ENCODE peak calls at places on chromosomes 3 and 15, in six cellular contexts. N is GM23338, I is psoas muscle, V is NT2/D1, A is fibroblast of lung, M is body of pancreas. F is an unnamed sample.
A peak's percentile ranks its signal among the peaks of the same experiment; 100 is the strongest.

GRCh38 chr3:52790337-52790736 is 4.3 kb upstream of the ITIH3 start:
- DNase-seq in V (no peak), A (no peak), N (no peak), I (peak; percentile 35), M (no peak), F (no peak)

GRCh38 chr3:140242818-140243276 is 307.9 kb downstream of the CLSTN2 start:
- DNase-seq in M (peak; percentile 56), I (peak; percentile 40), A (peak; percentile 77), V (no peak), N (no peak), F (no peak)

GRCh38 chr3:25035511-25035910 is 392.6 kb upstream of the RARB start:
- DNase-seq in N (no peak), A (peak; percentile 43), I (no peak), M (no peak), V (no peak), F (no peak)

GRCh38 chr3:123792473-123793201 is 91.5 kb downstream of the MYLK start:
- DNase-seq in M (no peak), I (no peak), A (peak; percentile 69), V (no peak), N (no peak), F (no peak)

GRCh38 chr3:34676431-34676830 is 878.0 kb downstream of the PDCD6IP start:
- DNase-seq in V (no peak), N (no peak), I (no peak), M (no peak), A (peak; percentile 62), F (no peak)

GRCh38 chr15:41660235-41661077 is at the start of gene MGA:
- DNase-seq in A (peak; percentile 93), I (peak; percentile 93), V (peak; percentile 35), N (peak; percentile 98), M (peak; percentile 85), F (peak; percentile 70)

GRCh38 chr3:194579091-194579606 is 54.1 kb downstream of the TMEM44 start:
- DNase-seq in N (no peak), V (no peak), M (no peak), A (peak; percentile 95), I (no peak), F (no peak)

GRCh38 chr3:187198490-187198889 is 1.2 kb downstream of the RTP1 start:
- DNase-seq in M (no peak), A (no peak), N (no peak), I (no peak), V (no peak), F (no peak)

GRCh38 chr15:65990298-65990981 is 121.1 kb downstream of the RAB11A start:
- DNase-seq in M (no peak), A (no peak), I (no peak), V (no peak), N (peak; percentile 32), F (no peak)

GRCh38 chr3:120432105-120432860 is 18.5 kb downstream of the FSTL1 start:
- DNase-seq in N (peak; percentile 91), A (peak; percentile 96), M (no peak), I (no peak), V (peak; percentile 65), F (no peak)

GRCh38 chr3:20837676-20838302 is 651.8 kb upstream of the SGO1 start:
- DNase-seq in N (no peak), V (no peak), M (no peak), I (no peak), A (no peak), F (no peak)

GRCh38 chr15:67266870-67267269 is 12.3 kb downstream of the IQCH start:
- DNase-seq in M (no peak), N (peak; percentile 25), I (no peak), A (no peak), V (no peak), F (no peak)

GRCh38 chr3:143443851-143444331 is 324.3 kb downstream of the CHST2 start:
- DNase-seq in M (no peak), N (no peak), V (no peak), A (peak; percentile 99), I (no peak), F (no peak)

GRCh38 chr3:127114337-127115070 is 78.4 kb upstream of the PRR23E start:
- DNase-seq in N (no peak), V (no peak), M (no peak), I (no peak), A (no peak), F (no peak)

GRCh38 chr3:126983653-126984390 is 907 bp downstream of the PLXNA1 start:
- DNase-seq in M (peak; percentile 37), N (peak; percentile 87), I (no peak), A (no peak), V (peak; percentile 28), F (no peak)

GRCh38 chr3:141312359-141313090 is 55.8 kb upstream of the ZBTB38 start:
- DNase-seq in A (no peak), I (no peak), V (no peak), N (no peak), M (no peak), F (no peak)

GRCh38 chr3:36494461-36495109 is 114.3 kb downstream of the STAC start:
- DNase-seq in N (no peak), A (peak; percentile 77), I (peak; percentile 55), M (no peak), V (no peak), F (no peak)

GRCh38 chr15:98506711-98507110 is 141.6 kb upstream of the IGF1R start:
- DNase-seq in A (peak; percentile 5), V (no peak), M (no peak), I (peak; percentile 69), N (no peak), F (no peak)

GRCh38 chr15:77864211-77865105 is 213.1 kb downstream of the TBC1D2B start:
- DNase-seq in N (peak; percentile 38), V (no peak), A (no peak), M (peak; percentile 4), I (peak; percentile 34), F (peak; percentile 44)

GRCh38 chr15:90711418-90711824 is 5.7 kb upstream of the BLM start:
- DNase-seq in I (no peak), M (no peak), A (no peak), V (no peak), N (no peak), F (no peak)

GRCh38 chr15:82808634-82809041 is 790 bp upstream of the WHAMM start:
- DNase-seq in I (no peak), V (no peak), N (no peak), A (no peak), M (no peak), F (no peak)

GRCh38 chr15:52706091-52706490 is 26.9 kb upstream of the ATOSA start:
- DNase-seq in V (no peak), M (no peak), I (no peak), A (no peak), N (no peak), F (no peak)

GRCh38 chr15:52714968-52715367 is 35.8 kb upstream of the ATOSA start:
- DNase-seq in I (no peak), N (no peak), M (no peak), V (no peak), A (no peak), F (no peak)

GRCh38 chr15:52710710-52711107 is 31.5 kb upstream of the ATOSA start:
- DNase-seq in I (no peak), V (no peak), A (no peak), N (no peak), M (no peak), F (no peak)

GRCh38 chr15:52710050-52710709 is 31.0 kb upstream of the ATOSA start:
- DNase-seq in I (no peak), A (no peak), M (no peak), N (no peak), V (no peak), F (no peak)

DNA sequence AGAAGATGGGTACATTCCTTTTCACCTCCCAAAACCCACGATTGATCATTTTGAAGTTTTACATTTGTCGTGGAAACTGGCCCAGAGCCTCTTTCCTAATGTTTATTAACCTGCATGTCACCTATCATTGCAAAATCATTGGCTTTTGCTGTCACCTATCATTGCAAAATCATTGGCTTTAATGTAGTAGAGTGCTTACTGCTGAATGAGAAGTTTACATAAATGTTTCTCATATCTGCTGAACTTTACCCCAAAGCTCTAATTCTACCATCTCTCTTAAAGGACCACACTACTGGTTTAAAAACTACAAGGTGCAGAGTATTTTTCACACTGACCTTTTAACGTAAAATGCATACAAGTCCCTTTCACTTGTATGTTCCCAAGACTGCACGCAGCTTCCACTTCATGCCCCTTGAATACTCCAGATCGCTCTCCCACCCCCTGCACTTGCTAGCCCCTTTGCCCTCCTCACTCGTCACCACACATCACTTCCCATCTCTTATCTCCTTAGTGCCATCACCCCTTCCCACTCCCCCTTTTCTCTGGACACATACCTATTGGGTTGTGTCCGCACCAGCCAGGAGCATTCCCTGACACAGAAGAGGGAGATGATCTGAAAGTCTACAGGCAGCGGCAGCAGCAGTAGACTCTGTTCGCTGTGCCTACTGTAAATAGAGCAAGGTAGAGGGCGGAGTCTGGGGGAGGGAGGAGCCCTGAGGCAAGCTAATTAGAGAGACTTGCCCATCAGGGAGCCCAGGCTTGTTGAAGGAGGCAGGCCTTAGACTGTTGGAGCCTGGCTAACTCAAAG is 30.2 kb upstream of the ATOSA start:
- DNase-seq in V (peak; percentile 33), I (no peak), N (peak; percentile 94), M (peak; percentile 58), A (no peak), F (no peak)
- H3K4me3 ChIP-seq in V (no peak overlapping the region), I (no peak overlapping the region), N (peak overlapping the region; percentile 52), M (no peak overlapping the region), A (no peak overlapping the region), F (no peak overlapping the region)

GRCh38 chr15:73813071-73813470 is 59.9 kb upstream of the INSYN1 start:
- DNase-seq in A (no peak), I (no peak), N (no peak), M (no peak), V (no peak), F (no peak)
- H3K27me3 ChIP-seq in A (peaks cover 8% of the 10 kb centered on the region), I (no peaks in the 10 kb centered on the region), N (no peaks in the 10 kb centered on the region), M (no peaks in the 10 kb centered on the region), V (peaks cover 5% of the 10 kb centered on the region), F (no peaks in the 10 kb centered on the region)

DNA sequence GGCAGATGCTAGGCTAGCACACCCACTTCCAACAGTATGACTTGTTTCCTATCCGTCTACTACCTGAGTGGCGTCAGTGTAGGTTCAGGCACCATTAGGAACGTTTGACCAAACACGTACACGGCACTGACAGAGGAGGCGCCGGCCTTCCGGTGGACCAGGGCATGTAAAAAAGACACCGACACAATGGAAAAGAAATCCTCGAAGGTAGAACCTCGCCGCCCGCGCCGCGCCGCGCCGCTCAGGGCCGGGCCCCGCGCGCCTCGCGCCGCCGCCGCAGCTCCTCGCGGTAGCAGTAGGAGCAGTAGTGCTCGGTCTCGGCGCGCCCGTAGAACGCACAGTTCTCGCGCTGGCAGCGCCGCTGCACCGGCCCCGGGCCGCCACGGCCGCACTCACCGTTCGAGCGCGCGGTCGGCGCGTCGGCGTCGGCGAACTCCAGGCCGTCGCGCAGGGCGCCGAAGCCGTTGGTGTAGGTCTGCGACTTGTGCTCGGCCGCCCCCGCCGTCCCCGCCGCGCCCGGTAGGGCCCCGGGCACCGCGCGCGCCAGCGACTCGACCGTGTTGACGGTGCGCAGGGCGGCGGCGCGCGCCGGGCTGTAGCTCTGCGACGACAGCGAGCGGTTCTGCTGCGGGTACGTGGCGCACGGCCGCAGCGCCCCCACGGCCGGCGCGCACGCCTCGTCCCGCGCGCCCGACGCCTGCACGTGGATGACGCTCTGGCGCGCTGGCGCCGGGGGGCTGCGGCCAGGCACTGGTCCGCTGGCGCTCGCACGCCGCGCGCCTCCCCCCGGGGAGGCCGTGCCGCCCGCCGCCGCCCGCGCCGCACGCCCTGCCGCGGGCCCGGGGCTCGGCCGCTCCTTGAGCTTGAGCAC is 156.7 kb downstream of the KLF13 start:
- DNase-seq in N (peak; percentile 73), V (no peak), M (no peak), A (no peak), I (no peak), F (no peak)
- H3K4me3 ChIP-seq in N (peak overlapping the region; percentile 49), V (peak overlapping the region; percentile 11), M (no peak overlapping the region), A (no peak overlapping the region), I (peak overlapping the region; percentile 41), F (peak overlapping the region; percentile 44)

GRCh38 chr3:38171622-38172021 is 6.3 kb downstream of the OXSR1 start:
- DNase-seq in A (no peak), N (no peak), V (no peak), M (no peak), I (no peak), F (no peak)
- H3K27me3 ChIP-seq in A (no peaks in the 10 kb centered on the region), N (no peaks in the 10 kb centered on the region), V (no peaks in the 10 kb centered on the region), M (no peaks in the 10 kb centered on the region), I (no peaks in the 10 kb centered on the region), F (no peaks in the 10 kb centered on the region)